ENCODE peak calls at places on chromosomes 3 and 15, in nine cellular contexts. E is right cardiac atrium; M is coronary artery; X is psoas muscle; H is IMR-90; Y is aorta; Z is dorsolateral prefrontal cortex; I is small intestine; C is CD8-positive, alpha-beta memory T cell. K is an unnamed sample.

GRCh38 chr3:111227216-111227615 is 155.6 kb downstream of the NECTIN3 start:
- DNase-seq in E (no peak), M (no peak), X (no peak), H (peak), Y (no peak), Z (no peak), I (no peak), C (no peak), K (no peak)

GRCh38 chr3:10505050-10505790 is at the start of gene ATP2B2:
- DNase-seq in E (no peak), M (no peak), X (no peak), H (no peak), Y (no peak), Z (peak), I (no peak), C (no peak), K (no peak)

GRCh38 chr3:35965908-35966307 is 326.6 kb downstream of the ARPP21 start:
- DNase-seq in E (no peak), M (no peak), X (no peak), H (peak), Y (no peak), Z (no peak), I (no peak), C (no peak), K (no peak)

GRCh38 chr3:161586836-161587235 is 90.2 kb downstream of the OTOL1 start:
- DNase-seq in E (no peak), M (no peak), X (no peak), H (no peak), Y (no peak), Z (no peak), I (no peak), C (no peak), K (no peak)

GRCh38 chr15:91589360-91589759 is 264.1 kb upstream of the SLCO3A1 start:
- DNase-seq in E (no peak), M (no peak), X (no peak), H (no peak), Y (no peak), Z (no peak), I (no peak), C (no peak), K (no peak)

GRCh38 chr15:53586815-53587214 is 172.6 kb downstream of the WDR72 start:
- DNase-seq in E (peak), M (no peak), X (no peak), H (no peak), Y (no peak), Z (peak), I (peak), C (no peak), K (no peak)

GRCh38 chr3:190646996-190647395 is 133.1 kb downstream of the IL1RAP start:
- DNase-seq in E (no peak), M (no peak), X (no peak), H (no peak), Y (no peak), Z (no peak), I (no peak), C (no peak), K (no peak)

GRCh38 chr3:177777699-177778098 is 580.4 kb upstream of the TBL1XR1 start:
- DNase-seq in E (peak), M (no peak), X (peak), H (peak), Y (no peak), Z (peak), I (peak), C (peak), K (no peak)

GRCh38 chr15:91956026-91956723 is 102.7 kb downstream of the SLCO3A1 start:
- DNase-seq in E (peak), M (no peak), X (no peak), H (peak), Y (no peak), Z (no peak), I (no peak), C (no peak), K (no peak)

GRCh38 chr15:76328962-76329361 is 7.6 kb upstream of the ISL2 start:
- DNase-seq in E (no peak), M (no peak), X (no peak), H (peak), Y (no peak), Z (no peak), I (no peak), C (no peak), K (no peak)

GRCh38 chr3:44896449-44896848 is 22.0 kb downstream of the TGM4 start:
- DNase-seq in E (no peak), M (no peak), X (no peak), H (no peak), Y (no peak), Z (no peak), I (no peak), C (no peak), K (no peak)

GRCh38 chr3:149621218-149622005 is 36.4 kb downstream of the WWTR1 start:
- DNase-seq in E (no peak), M (no peak), X (no peak), H (peak), Y (peak), Z (no peak), I (no peak), C (no peak), K (no peak)

GRCh38 chr3:2354702-2355101 is 256.0 kb downstream of the CNTN4 start:
- DNase-seq in E (no peak), M (no peak), X (no peak), H (no peak), Y (no peak), Z (no peak), I (no peak), C (no peak), K (no peak)

GRCh38 chr3:105686324-105686897 is 182.4 kb downstream of the CBLB start:
- DNase-seq in E (no peak), M (no peak), X (no peak), H (peak), Y (no peak), Z (no peak), I (no peak), C (peak), K (no peak)

GRCh38 chr15:27805261-27806220 is 293.6 kb downstream of the OCA2 start:
- DNase-seq in E (no peak), M (no peak), X (no peak), H (no peak), Y (no peak), Z (no peak), I (no peak), C (no peak), K (no peak)

GRCh38 chr3:33787328-33788009 is 11.0 kb upstream of the PDCD6IP start:
- DNase-seq in E (peak), M (peak), X (peak), H (peak), Y (peak), Z (peak), I (peak), C (peak), K (peak)

GRCh38 chr15:65066635-65067333 is 1.0 kb downstream of the RASL12 start:
- DNase-seq in E (peak), M (no peak), X (no peak), H (no peak), Y (peak), Z (no peak), I (no peak), C (no peak), K (no peak)

GRCh38 chr3:62445267-62445666 is 71.9 kb upstream of the FEZF2 start:
- DNase-seq in E (no peak), M (no peak), X (no peak), H (peak), Y (no peak), Z (no peak), I (peak), C (peak), K (no peak)

GRCh38 chr15:35061171-35062163 is 23.6 kb downstream of the NANOGP8 start:
- DNase-seq in E (no peak), M (no peak), X (no peak), H (no peak), Y (no peak), Z (no peak), I (no peak), C (no peak), K (no peak)

GRCh38 chr3:138118863-138119766 is 3.7 kb upstream of the DZIP1L start:
- DNase-seq in E (peak), M (no peak), X (peak), H (peak), Y (peak), Z (peak), I (peak), C (no peak), K (no peak)

GRCh38 chr3:178475062-178475461 is 61.2 kb upstream of the KCNMB2 start:
- DNase-seq in E (no peak), M (no peak), X (no peak), H (no peak), Y (no peak), Z (no peak), I (no peak), C (no peak), K (no peak)

GRCh38 chr15:73677146-73677607 is 7.0 kb upstream of the CD276 start:
- DNase-seq in E (peak), M (no peak), X (peak), H (peak), Y (peak), Z (no peak), I (peak), C (peak), K (peak)

GRCh38 chr3:193816656-193817311 is 223.8 kb downstream of the OPA1 start:
- DNase-seq in E (peak), M (peak), X (peak), H (peak), Y (peak), Z (peak), I (peak), C (no peak), K (peak)

GRCh38 chr15:91930092-91930491 is 76.6 kb downstream of the SLCO3A1 start:
- DNase-seq in E (no peak), M (no peak), X (no peak), H (no peak), Y (no peak), Z (no peak), I (no peak), C (no peak), K (no peak)

GRCh38 chr3:50202353-50203112 is 2.5 kb upstream of the SLC38A3 start:
- DNase-seq in E (peak), M (no peak), X (no peak), H (no peak), Y (no peak), Z (no peak), I (no peak), C (no peak), K (no peak)

GRCh38 chr3:78050276-78051080 is 1010.6 kb downstream of the ROBO2 start:
- DNase-seq in E (no peak), M (no peak), X (no peak), H (peak), Y (no peak), Z (no peak), I (no peak), C (no peak), K (no peak)

GRCh38 chr15:65638681-65639089 is 16.9 kb downstream of the SLC24A1 start:
- DNase-seq in E (no peak), M (no peak), X (no peak), H (peak), Y (no peak), Z (no peak), I (peak), C (peak), K (peak)

GRCh38 chr3:46928297-46928696 is 48.2 kb downstream of the CCDC12 start:
- DNase-seq in E (no peak), M (no peak), X (no peak), H (no peak), Y (no peak), Z (no peak), I (peak), C (no peak), K (no peak)

GRCh38 chr3:153599685-153600084 is 437.7 kb downstream of the RAP2B start:
- DNase-seq in E (peak), M (no peak), X (no peak), H (peak), Y (peak), Z (no peak), I (peak), C (no peak), K (no peak)

GRCh38 chr3:127183931-127184869 is 8.7 kb upstream of the PRR23E start:
- DNase-seq in E (no peak), M (peak), X (no peak), H (no peak), Y (no peak), Z (no peak), I (no peak), C (no peak), K (no peak)

GRCh38 chr3:14451844-14452533 is 49.6 kb downstream of the SLC6A6 start:
- DNase-seq in E (peak), M (no peak), X (peak), H (peak), Y (peak), Z (no peak), I (peak), C (no peak), K (no peak)

GRCh38 chr3:9214599-9214998 is 34.8 kb downstream of the SRGAP3 start:
- DNase-seq in E (no peak), M (no peak), X (no peak), H (peak), Y (no peak), Z (no peak), I (no peak), C (no peak), K (no peak)
- H3K27ac ChIP-seq in E (no peak), M (no peak), X (no peak), H (no peak), Y (no peak), Z (peak), I (no peak), C (no peak), K (no peak)

DNA sequence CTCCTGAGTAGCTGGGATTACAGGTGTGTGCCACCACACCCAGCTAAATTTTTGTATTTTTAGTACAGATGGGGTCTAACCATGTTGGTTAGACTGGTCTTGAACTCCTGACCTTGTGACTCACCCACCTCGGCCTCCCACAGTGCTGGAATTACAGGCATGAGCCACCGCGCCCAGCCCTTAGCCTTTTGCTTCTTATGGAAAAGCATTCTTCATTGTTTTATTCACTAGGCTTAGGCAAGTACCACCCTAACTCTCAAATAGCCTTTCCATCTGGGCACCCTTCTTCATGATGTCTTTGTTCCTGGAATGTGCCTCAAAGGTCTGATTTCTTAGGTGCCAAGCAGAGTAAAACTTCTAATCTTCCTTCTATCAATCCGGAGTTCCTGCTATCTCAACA is 641.8 kb downstream of the FHIT start:
- DNase-seq in E (no peak), M (no peak), X (no peak), H (no peak), Y (no peak), Z (no peak), I (no peak), C (no peak), K (no peak)
- H3K27ac ChIP-seq in E (no peak), M (no peak), X (no peak), H (no peak), Y (no peak), Z (no peak), I (no peak), C (no peak), K (no peak)

DNA sequence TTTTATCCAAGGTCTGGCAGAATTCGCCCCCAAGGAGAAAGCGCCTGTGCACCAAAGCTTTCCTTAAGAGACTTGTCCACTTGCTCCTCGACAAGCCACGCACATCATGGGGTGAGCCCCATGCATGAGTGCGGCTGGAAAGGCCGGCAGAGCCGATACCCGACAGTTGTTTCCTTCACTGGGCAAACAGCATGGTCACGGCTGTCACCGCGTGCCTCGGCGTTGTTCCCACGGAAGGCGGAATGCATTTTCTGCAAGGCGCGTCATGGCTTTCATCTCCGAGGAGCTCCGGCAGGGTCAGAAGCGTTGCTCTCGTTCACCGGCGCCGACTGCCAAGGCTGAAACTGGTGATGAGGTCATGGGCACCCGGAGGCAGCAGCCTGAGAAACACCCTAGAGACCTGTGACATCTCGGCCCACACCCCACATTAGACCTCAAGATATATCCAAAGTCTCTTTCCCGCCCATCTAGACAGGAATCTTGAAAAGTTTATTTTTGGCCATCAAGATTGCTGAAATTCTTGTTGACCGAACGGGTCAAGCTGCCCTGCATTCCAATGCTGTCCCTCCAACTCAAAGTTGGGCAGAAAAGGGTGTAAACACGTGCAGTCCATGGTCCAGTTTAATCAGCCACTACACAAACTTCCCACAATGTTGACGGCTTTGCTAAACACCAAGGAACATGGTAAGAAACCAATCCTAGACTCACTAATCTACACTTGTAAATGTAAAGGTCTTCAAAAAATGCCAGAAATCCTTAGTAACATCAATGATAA is 604 bp upstream of the TJP1 start:
- DNase-seq in E (peak), M (peak), X (peak), H (peak), Y (peak), Z (peak), I (peak), C (peak), K (peak)
- H3K27ac ChIP-seq in E (peak), M (peak), X (peak), H (peak), Y (peak), Z (peak), I (peak), C (no peak), K (peak)

GRCh38 chr3:131353946-131354345 is 27.6 kb upstream of the NUDT16 start:
- DNase-seq in E (no peak), M (no peak), X (no peak), H (no peak), Y (no peak), Z (no peak), I (no peak), C (no peak), K (no peak)
- H3K27ac ChIP-seq in E (peak), M (no peak), X (no peak), H (no peak), Y (no peak), Z (no peak), I (no peak), C (no peak), K (no peak)

DNA sequence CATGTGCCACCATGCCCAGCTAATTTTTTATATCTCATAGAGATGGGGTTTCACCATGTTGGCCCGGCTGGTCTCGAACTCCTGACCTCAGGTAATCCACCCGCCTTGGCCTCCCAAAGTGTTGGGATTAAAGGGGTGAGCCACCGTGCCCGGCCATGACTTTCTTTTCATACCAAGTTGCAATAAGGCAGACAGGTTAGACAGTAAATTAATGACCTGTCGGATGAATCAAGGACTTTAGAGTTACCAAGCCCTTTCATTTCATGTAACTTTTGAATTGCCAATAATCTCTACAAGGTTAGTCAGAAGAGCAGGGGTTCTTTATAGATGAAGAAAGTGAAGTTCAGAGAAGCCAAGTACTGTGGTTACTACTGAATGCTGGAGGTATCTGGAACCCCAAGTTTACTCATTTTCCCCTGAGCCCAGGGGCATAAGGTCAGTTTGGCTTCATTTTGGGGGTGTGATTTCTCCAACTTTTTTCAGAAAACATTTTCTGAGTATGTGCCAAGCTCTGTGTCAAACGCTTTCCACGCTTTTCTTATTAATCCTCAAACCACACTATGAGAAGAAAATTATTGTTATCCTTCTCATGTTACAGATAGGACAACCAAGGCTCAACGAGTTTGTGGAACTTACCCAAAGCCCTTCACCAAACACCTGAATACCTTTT is 11.9 kb downstream of the PRICKLE2 start:
- DNase-seq in E (no peak), M (no peak), X (no peak), H (no peak), Y (no peak), Z (no peak), I (no peak), C (no peak), K (no peak)
- H3K27ac ChIP-seq in E (peak), M (peak), X (peak), H (peak), Y (peak), Z (no peak), I (peak), C (no peak), K (no peak)

GRCh38 chr3:128352326-128352725 is 114.4 kb downstream of the DNAJB8 start:
- DNase-seq in E (no peak), M (no peak), X (no peak), H (no peak), Y (no peak), Z (peak), I (no peak), C (no peak), K (no peak)

GRCh38 chr3:128353361-128353965 is 113.2 kb downstream of the DNAJB8 start:
- DNase-seq in E (no peak), M (no peak), X (no peak), H (no peak), Y (no peak), Z (no peak), I (no peak), C (no peak), K (no peak)

GRCh38 chr3:128354788-128355548 is 111.7 kb downstream of the DNAJB8 start:
- DNase-seq in E (no peak), M (no peak), X (no peak), H (no peak), Y (no peak), Z (peak), I (no peak), C (no peak), K (no peak)

GRCh38 chr3:128355549-128355930 is 111.2 kb downstream of the DNAJB8 start:
- DNase-seq in E (no peak), M (no peak), X (no peak), H (no peak), Y (no peak), Z (no peak), I (no peak), C (no peak), K (no peak)

GRCh38 chr3:128353991-128354687 is 112.6 kb downstream of the DNAJB8 start:
- DNase-seq in E (no peak), M (no peak), X (no peak), H (peak), Y (no peak), Z (peak), I (no peak), C (no peak), K (no peak)
- H3K27ac ChIP-seq in E (no peak), M (no peak), X (no peak), H (no peak), Y (no peak), Z (no peak), I (no peak), C (no peak), K (no peak)

GRCh38 chr15:66772604-66772966 is 70.5 kb downstream of the SMAD6 start:
- DNase-seq in E (no peak), M (no peak), X (no peak), H (no peak), Y (no peak), Z (no peak), I (peak), C (no peak), K (no peak)
- H3K27ac ChIP-seq in E (peak), M (peak), X (no peak), H (peak), Y (peak), Z (no peak), I (peak), C (no peak), K (no peak)

GRCh38 chr3:196688349-196688748 is 23.7 kb downstream of the CEP19 start:
- DNase-seq in E (peak), M (no peak), X (peak), H (peak), Y (peak), Z (no peak), I (no peak), C (no peak), K (no peak)
- H3K27ac ChIP-seq in E (no peak), M (peak), X (no peak), H (no peak), Y (no peak), Z (no peak), I (no peak), C (no peak), K (no peak)

GRCh38 chr15:45637552-45638033 is 2.8 kb downstream of the SQOR start:
- DNase-seq in E (peak), M (no peak), X (peak), H (peak), Y (peak), Z (no peak), I (peak), C (peak), K (no peak)
- H3K27ac ChIP-seq in E (peak), M (peak), X (peak), H (peak), Y (peak), Z (peak), I (peak), C (peak), K (peak)

K was measured in caudate nucleus.